ENCODE peak calls at places on chromosomes 6 and 20, in five cellular contexts. One of them, this sample, is unnamed. For H3K9me2, the result is how much of the 10 kb centered on the place peaks cover.

GRCh38 chr20:57990396-57990987 is 238.0 kb downstream of the ANKRD60 start:
- DNase-seq in PC-3: peak
- DNase-seq in GM23248: peak
- DNase-seq in SK-N-SH: no peak
- DNase-seq in HCT116: no peak
- DNase-seq in this sample: no peak

GRCh38 chr20:14384411-14384810 is 47.0 kb upstream of the FLRT3 start:
- DNase-seq in SK-N-SH: no peak
- DNase-seq in PC-3: peak
- DNase-seq in GM23248: peak
- DNase-seq in HCT116: no peak
- DNase-seq in this sample: no peak

GRCh38 chr6:81781624-81782023 is 29.1 kb upstream of the TENT5A start:
- DNase-seq in HCT116: no peak
- DNase-seq in SK-N-SH: no peak
- DNase-seq in PC-3: no peak
- DNase-seq in GM23248: no peak
- DNase-seq in this sample: no peak

GRCh38 chr6:87396595-87397392 is 11.0 kb upstream of the CFAP206 start:
- DNase-seq in PC-3: no peak
- DNase-seq in HCT116: no peak
- DNase-seq in SK-N-SH: no peak
- DNase-seq in GM23248: no peak
- DNase-seq in this sample: peak

GRCh38 chr6:87210979-87211378 is 55.6 kb downstream of the ZNF292 start:
- DNase-seq in GM23248: peak
- DNase-seq in SK-N-SH: no peak
- DNase-seq in HCT116: no peak
- DNase-seq in PC-3: no peak
- DNase-seq in this sample: no peak

GRCh38 chr6:170036916-170037315 is 254.0 kb downstream of the DLL1 start:
- DNase-seq in SK-N-SH: no peak
- DNase-seq in PC-3: no peak
- DNase-seq in GM23248: no peak
- DNase-seq in HCT116: no peak
- DNase-seq in this sample: no peak

GRCh38 chr6:101322921-101323320 is 70.6 kb upstream of the GRIK2 start:
- DNase-seq in PC-3: no peak
- DNase-seq in SK-N-SH: no peak
- DNase-seq in GM23248: no peak
- DNase-seq in HCT116: no peak
- DNase-seq in this sample: no peak

GRCh38 chr20:41701596-41702350 is 83.6 kb upstream of the CHD6 start:
- DNase-seq in SK-N-SH: no peak
- DNase-seq in GM23248: peak
- DNase-seq in HCT116: no peak
- DNase-seq in PC-3: no peak
- DNase-seq in this sample: no peak

GRCh38 chr6:22536111-22536510 is 33.3 kb upstream of the HDGFL1 start:
- DNase-seq in HCT116: no peak
- DNase-seq in GM23248: no peak
- DNase-seq in SK-N-SH: no peak
- DNase-seq in PC-3: no peak
- DNase-seq in this sample: no peak

GRCh38 chr20:57592263-57593092 is 27.7 kb downstream of the ZBP1 start:
- DNase-seq in GM23248: no peak
- DNase-seq in PC-3: no peak
- DNase-seq in SK-N-SH: no peak
- DNase-seq in HCT116: no peak
- DNase-seq in this sample: no peak

GRCh38 chr6:133428299-133428698 is 187.1 kb downstream of the EYA4 start:
- DNase-seq in SK-N-SH: no peak
- DNase-seq in GM23248: no peak
- DNase-seq in HCT116: no peak
- DNase-seq in PC-3: no peak
- DNase-seq in this sample: no peak

GRCh38 chr6:41728954-41729353 is 6.5 kb downstream of the TFEB start:
- DNase-seq in GM23248: no peak
- DNase-seq in HCT116: no peak
- DNase-seq in SK-N-SH: no peak
- DNase-seq in PC-3: no peak
- DNase-seq in this sample: no peak

GRCh38 chr6:145139895-145140294 is 595.4 kb downstream of the EPM2A start:
- DNase-seq in HCT116: no peak
- DNase-seq in GM23248: no peak
- DNase-seq in PC-3: no peak
- DNase-seq in SK-N-SH: peak
- DNase-seq in this sample: no peak

GRCh38 chr6:19988555-19988954 is 151.4 kb downstream of the ID4 start:
- DNase-seq in HCT116: no peak
- DNase-seq in GM23248: peak
- DNase-seq in SK-N-SH: no peak
- DNase-seq in PC-3: peak
- DNase-seq in this sample: no peak

GRCh38 chr20:64001607-64002011 is 20.7 kb downstream of the PRPF6 start:
- DNase-seq in SK-N-SH: no peak
- DNase-seq in GM23248: no peak
- DNase-seq in HCT116: no peak
- DNase-seq in PC-3: no peak
- DNase-seq in this sample: no peak

GRCh38 chr20:34559311-34560140 is 1.0 kb downstream of the MAP1LC3A start:
- DNase-seq in HCT116: no peak
- DNase-seq in GM23248: peak
- DNase-seq in SK-N-SH: peak
- DNase-seq in PC-3: no peak
- DNase-seq in this sample: no peak

GRCh38 chr6:136788069-136788902 is 4.0 kb downstream of the MAP3K5 start:
- DNase-seq in SK-N-SH: no peak
- DNase-seq in GM23248: peak
- DNase-seq in HCT116: no peak
- DNase-seq in PC-3: peak
- DNase-seq in this sample: no peak

GRCh38 chr6:41519305-41519747 is 26.9 kb upstream of the FOXP4 start:
- DNase-seq in PC-3: no peak
- DNase-seq in HCT116: no peak
- DNase-seq in GM23248: no peak
- DNase-seq in SK-N-SH: no peak
- DNase-seq in this sample: no peak

DNA sequence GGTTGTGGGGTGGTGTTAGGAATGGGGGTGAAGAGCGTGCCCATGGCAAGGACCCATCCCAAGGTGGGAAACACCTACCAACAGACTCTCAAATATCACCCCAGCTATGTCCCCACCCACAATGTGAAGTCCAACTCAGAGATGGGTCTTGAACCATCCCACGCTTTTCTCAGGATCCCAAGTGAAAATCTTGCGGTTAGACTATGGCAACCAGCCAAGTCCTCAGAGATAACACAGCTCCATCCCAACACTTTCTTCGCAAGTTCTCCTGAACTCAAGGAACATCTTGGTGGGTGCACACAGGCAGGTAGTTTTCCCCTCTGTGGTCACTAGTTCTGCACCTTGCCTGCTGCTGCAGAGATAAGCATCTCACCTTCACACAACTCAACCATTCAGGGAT is 116.0 kb downstream of the CDC5L start:
- DNase-seq in SK-N-SH: no peak
- DNase-seq in PC-3: no peak
- DNase-seq in HCT116: no peak
- DNase-seq in GM23248: no peak
- DNase-seq in this sample: no peak
- H3K9me2 ChIP-seq in SK-N-SH: under half
- H3K9me2 ChIP-seq in PC-3: under half
- H3K9me2 ChIP-seq in HCT116: under half
- H3K9me2 ChIP-seq in GM23248: under half
- H3K9me2 ChIP-seq in this sample: under half

GRCh38 chr6:75504902-75505233 is 11.3 kb upstream of the FILIP1 start:
- DNase-seq in GM23248: peak
- DNase-seq in SK-N-SH: no peak
- DNase-seq in PC-3: no peak
- DNase-seq in HCT116: no peak
- DNase-seq in this sample: no peak

GRCh38 chr6:75501756-75502155 is 8.2 kb upstream of the FILIP1 start:
- DNase-seq in GM23248: no peak
- DNase-seq in SK-N-SH: no peak
- DNase-seq in HCT116: no peak
- DNase-seq in PC-3: no peak
- DNase-seq in this sample: no peak

GRCh38 chr6:75502884-75503283 is 9.3 kb upstream of the FILIP1 start:
- DNase-seq in HCT116: no peak
- DNase-seq in SK-N-SH: no peak
- DNase-seq in GM23248: no peak
- DNase-seq in PC-3: no peak
- DNase-seq in this sample: no peak

GRCh38 chr6:75503291-75503690 is 9.7 kb upstream of the FILIP1 start:
- DNase-seq in HCT116: no peak
- DNase-seq in PC-3: no peak
- DNase-seq in SK-N-SH: no peak
- DNase-seq in GM23248: no peak
- DNase-seq in this sample: no peak

DNA sequence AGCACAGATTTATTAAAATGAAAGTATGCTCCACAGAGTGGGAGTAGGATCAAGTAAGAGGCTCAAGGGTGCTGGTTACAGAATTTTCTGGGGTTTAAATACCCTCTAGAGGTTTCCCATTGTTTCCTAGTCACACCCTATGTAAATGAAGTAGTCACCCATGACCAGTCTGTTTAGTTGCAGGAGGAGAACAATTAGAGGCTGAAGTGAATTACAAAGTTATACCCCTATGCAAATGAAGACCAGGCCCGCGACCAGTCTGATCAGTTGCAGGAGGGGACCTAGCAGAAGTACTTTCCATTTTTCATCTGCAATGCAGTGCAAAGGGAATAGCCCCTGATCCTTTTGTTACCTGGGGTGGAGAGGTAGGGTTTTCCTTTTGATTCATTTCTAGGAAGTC is 11.8 kb upstream of the FILIP1 start:
- DNase-seq in PC-3: no peak
- DNase-seq in HCT116: no peak
- DNase-seq in SK-N-SH: no peak
- DNase-seq in GM23248: no peak
- DNase-seq in this sample: no peak
- TF ChIP-seq EZH2phosphoT487 in PC-3: no peak
- TF ChIP-seq EZH2phosphoT487 in HCT116: no peak
- TF ChIP-seq EZH2phosphoT487 in SK-N-SH: no peak
- TF ChIP-seq EZH2phosphoT487 in GM23248: no peak
- TF ChIP-seq EZH2phosphoT487 in this sample: no peak

GRCh38 chr6:15614277-15614676 is 48.6 kb downstream of the DTNBP1 start:
- DNase-seq in HCT116: no peak
- DNase-seq in GM23248: no peak
- DNase-seq in PC-3: no peak
- DNase-seq in SK-N-SH: no peak
- DNase-seq in this sample: no peak

GRCh38 chr6:15618685-15619084 is 44.1 kb downstream of the DTNBP1 start:
- DNase-seq in PC-3: no peak
- DNase-seq in GM23248: no peak
- DNase-seq in SK-N-SH: no peak
- DNase-seq in HCT116: no peak
- DNase-seq in this sample: no peak

GRCh38 chr6:15619330-15619729 is 43.5 kb downstream of the DTNBP1 start:
- DNase-seq in PC-3: no peak
- DNase-seq in SK-N-SH: no peak
- DNase-seq in GM23248: no peak
- DNase-seq in HCT116: no peak
- DNase-seq in this sample: no peak

GRCh38 chr6:15615837-15616236 is 47.0 kb downstream of the DTNBP1 start:
- DNase-seq in HCT116: no peak
- DNase-seq in GM23248: no peak
- DNase-seq in PC-3: no peak
- DNase-seq in SK-N-SH: no peak
- DNase-seq in this sample: no peak

DNA sequence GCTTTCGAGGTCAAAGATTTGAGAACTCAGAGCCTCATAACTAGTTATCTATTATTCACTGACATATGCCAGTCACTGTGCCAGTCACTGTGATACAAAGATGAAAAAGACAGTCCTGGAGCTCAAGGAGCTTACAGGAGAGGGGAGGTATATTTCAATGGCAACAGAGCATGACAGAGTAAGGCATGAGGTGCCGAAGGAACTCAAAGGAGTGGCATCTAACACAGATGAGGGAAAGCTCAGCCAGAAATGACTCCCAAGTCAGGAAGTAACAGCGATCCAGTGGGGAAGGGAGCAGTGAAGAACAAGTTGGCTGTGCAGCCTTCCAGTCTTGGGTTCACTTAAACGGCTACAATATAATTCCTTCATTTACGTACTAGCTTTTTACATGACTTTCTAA is 46.6 kb downstream of the DTNBP1 start:
- DNase-seq in HCT116: no peak
- DNase-seq in PC-3: no peak
- DNase-seq in SK-N-SH: no peak
- DNase-seq in GM23248: no peak
- DNase-seq in this sample: no peak
- H3K9me2 ChIP-seq in HCT116: under half
- H3K9me2 ChIP-seq in PC-3: under half
- H3K9me2 ChIP-seq in SK-N-SH: under half
- H3K9me2 ChIP-seq in GM23248: under half
- H3K9me2 ChIP-seq in this sample: under half

DNA sequence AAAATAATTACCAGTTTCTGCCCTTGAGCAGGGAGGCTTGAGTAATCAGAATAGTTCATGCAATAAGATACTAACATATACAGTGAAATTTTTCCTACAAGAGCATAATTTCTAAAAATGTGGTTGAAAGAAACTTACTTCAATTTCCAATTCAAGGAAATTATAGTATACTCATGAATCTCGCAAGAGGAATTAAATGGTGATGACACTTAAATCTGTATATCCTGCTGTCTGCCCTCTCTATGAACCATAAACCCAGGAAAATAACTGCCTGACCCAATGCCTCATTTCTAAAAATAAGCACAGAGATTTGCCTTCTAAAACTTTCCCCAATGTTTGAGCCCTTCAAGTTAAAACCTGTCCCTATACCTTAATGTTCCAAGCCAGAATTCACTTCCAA is 272.4 kb upstream of the THEMIS start:
- DNase-seq in PC-3: no peak
- DNase-seq in GM23248: no peak
- DNase-seq in SK-N-SH: no peak
- DNase-seq in HCT116: no peak
- DNase-seq in this sample: no peak
- TF ChIP-seq EZH2phosphoT487 in PC-3: no peak
- TF ChIP-seq EZH2phosphoT487 in GM23248: no peak
- TF ChIP-seq EZH2phosphoT487 in SK-N-SH: no peak
- TF ChIP-seq EZH2phosphoT487 in HCT116: no peak
- TF ChIP-seq EZH2phosphoT487 in this sample: no peak

DNA sequence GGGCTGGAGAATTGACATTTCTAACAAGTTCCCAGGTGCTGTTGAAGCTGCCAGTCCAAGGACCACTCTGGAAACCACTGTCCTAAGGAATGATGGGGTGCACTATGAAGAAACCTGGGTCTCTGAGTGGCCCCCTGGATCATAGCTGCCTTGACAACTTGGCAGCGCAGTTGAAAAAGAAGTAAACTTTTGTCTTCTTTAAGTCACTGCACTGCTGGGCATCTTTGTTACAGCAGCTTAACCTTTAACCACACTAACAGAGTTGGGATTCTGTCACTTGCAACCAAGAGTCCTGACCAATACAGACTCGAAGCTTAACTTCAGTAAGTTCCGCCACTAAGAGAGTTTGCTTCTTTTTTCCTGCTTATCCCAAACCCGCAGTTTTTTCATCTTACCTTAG is 8.5 kb upstream of the KCNK15 start:
- DNase-seq in SK-N-SH: no peak
- DNase-seq in HCT116: no peak
- DNase-seq in PC-3: no peak
- DNase-seq in GM23248: no peak
- DNase-seq in this sample: no peak
- H3K9me2 ChIP-seq in SK-N-SH: under half
- H3K9me2 ChIP-seq in HCT116: under half
- H3K9me2 ChIP-seq in PC-3: under half
- H3K9me2 ChIP-seq in GM23248: under half
- H3K9me2 ChIP-seq in this sample: under half

This sample was measured in OCI-LY7.